ENCODE peak calls at places on chromosomes 11 and 22, in ten cellular contexts. F is breast epithelium, S is OCI-LY7, W is fibroblast of lung, A is adrenal gland, I is heart left ventricle, U is heart right ventricle, T is sigmoid colon, Q is ovary, B is hepatocyte. L is an unnamed sample. For H3K4me1, the result is how much of the 10 kb centered on the place peaks cover.

GRCh38 chr11:66316849-66317251 is at the start of gene CD248:
- DNase-seq in F (no peak), S (no peak), W (peak), A (peak), I (peak), U (peak), T (peak), Q (peak), B (peak), L (no peak)

GRCh38 chr11:94740975-94741707 is 27.0 kb upstream of the AMOTL1 start:
- DNase-seq in F (peak), S (no peak), W (peak), A (peak), I (peak), U (peak), T (peak), Q (peak), B (peak), L (peak)

GRCh38 chr11:105449100-105449734 is 160.7 kb upstream of the GRIA4 start:
- DNase-seq in F (no peak), S (no peak), W (no peak), A (no peak), I (no peak), U (no peak), T (no peak), Q (no peak), B (no peak), L (no peak)

GRCh38 chr11:32333335-32333991 is 101.9 kb downstream of the WT1 start:
- DNase-seq in F (peak), S (no peak), W (peak), A (peak), I (peak), U (peak), T (peak), Q (peak), B (peak), L (no peak)

GRCh38 chr22:22821340-22821739 is 66.3 kb upstream of the IGLL5 start:
- DNase-seq in F (no peak), S (no peak), W (no peak), A (no peak), I (no peak), U (no peak), T (no peak), Q (no peak), B (no peak), L (no peak)

GRCh38 chr11:123351375-123351774 is 78.7 kb upstream of the GRAMD1B start:
- DNase-seq in F (no peak), S (no peak), W (no peak), A (no peak), I (peak), U (peak), T (no peak), Q (peak), B (peak), L (no peak)

GRCh38 chr11:832529-833113 is at the start of gene CD151:
- DNase-seq in F (no peak), S (no peak), W (peak), A (peak), I (peak), U (peak), T (no peak), Q (no peak), B (peak), L (no peak)

GRCh38 chr11:83070878-83071640 is 638 bp downstream of the RAB30 start:
- DNase-seq in F (no peak), S (no peak), W (no peak), A (peak), I (peak), U (peak), T (peak), Q (peak), B (peak), L (no peak)

GRCh38 chr22:21726650-21727049 is 8.9 kb downstream of the YPEL1 start:
- DNase-seq in F (no peak), S (peak), W (no peak), A (no peak), I (no peak), U (no peak), T (no peak), Q (no peak), B (peak), L (peak)

GRCh38 chr11:57294225-57295131 is 30.3 kb downstream of the TNKS1BP1 start:
- DNase-seq in F (peak), S (no peak), W (peak), A (no peak), I (no peak), U (no peak), T (no peak), Q (no peak), B (no peak), L (no peak)

GRCh38 chr11:72562431-72562830 is 111.8 kb downstream of the PDE2A start:
- DNase-seq in F (no peak), S (no peak), W (no peak), A (no peak), I (no peak), U (no peak), T (no peak), Q (no peak), B (no peak), L (no peak)

GRCh38 chr11:14698771-14699170 is 55.2 kb downstream of the PDE3B start:
- DNase-seq in F (no peak), S (no peak), W (no peak), A (no peak), I (no peak), U (no peak), T (no peak), Q (no peak), B (no peak), L (no peak)

GRCh38 chr11:1228921-1229451 is 6.1 kb downstream of the MUC5B start:
- DNase-seq in F (no peak), S (no peak), W (no peak), A (peak), I (peak), U (peak), T (no peak), Q (peak), B (no peak), L (no peak)

GRCh38 chr11:46306296-46306853 is 28.9 kb downstream of the CREB3L1 start:
- DNase-seq in F (no peak), S (no peak), W (peak), A (no peak), I (no peak), U (no peak), T (no peak), Q (no peak), B (no peak), L (no peak)

GRCh38 chr11:65476632-65477270 is 22.1 kb upstream of the MALAT1 start:
- DNase-seq in F (no peak), S (no peak), W (no peak), A (no peak), I (no peak), U (no peak), T (peak), Q (peak), B (peak), L (no peak)

GRCh38 chr22:20384171-20384570 is 9.8 kb upstream of the ZNF74 start:
- DNase-seq in F (no peak), S (no peak), W (no peak), A (no peak), I (no peak), U (no peak), T (no peak), Q (no peak), B (no peak), L (no peak)

GRCh38 chr11:95358516-95359322 is 127.7 kb upstream of the SESN3 start:
- DNase-seq in F (peak), S (no peak), W (peak), A (no peak), I (peak), U (no peak), T (no peak), Q (no peak), B (no peak), L (no peak)

GRCh38 chr22:33879796-33880195 is 40.5 kb downstream of the LARGE1 start:
- DNase-seq in F (no peak), S (no peak), W (no peak), A (no peak), I (no peak), U (no peak), T (no peak), Q (no peak), B (no peak), L (no peak)

GRCh38 chr11:65107751-65108468 is 3.8 kb upstream of the TM7SF2 start:
- DNase-seq in F (no peak), S (no peak), W (no peak), A (no peak), I (no peak), U (no peak), T (no peak), Q (peak), B (no peak), L (no peak)

GRCh38 chr11:92440701-92441338 is 216.2 kb downstream of the FAT3 start:
- DNase-seq in F (no peak), S (no peak), W (peak), A (no peak), I (no peak), U (no peak), T (no peak), Q (no peak), B (no peak), L (no peak)

GRCh38 chr22:38954414-38955043 is 2.9 kb upstream of the APOBEC3A start:
- DNase-seq in F (peak), S (no peak), W (no peak), A (no peak), I (no peak), U (no peak), T (no peak), Q (no peak), B (no peak), L (no peak)
- H3K4me3 ChIP-seq in F (no peak), S (no peak), W (no peak), A (no peak), I (no peak), U (no peak), T (no peak), Q (no peak), B (no peak), L (no peak)

GRCh38 chr11:26790738-26791137 is 68.9 kb upstream of the SLC5A12 start:
- DNase-seq in F (no peak), S (no peak), W (no peak), A (no peak), I (no peak), U (no peak), T (no peak), Q (no peak), B (no peak), L (no peak)

GRCh38 chr11:26793517-26793916 is 71.7 kb upstream of the SLC5A12 start:
- DNase-seq in F (no peak), S (no peak), W (no peak), A (no peak), I (no peak), U (no peak), T (no peak), Q (no peak), B (no peak), L (no peak)

DNA sequence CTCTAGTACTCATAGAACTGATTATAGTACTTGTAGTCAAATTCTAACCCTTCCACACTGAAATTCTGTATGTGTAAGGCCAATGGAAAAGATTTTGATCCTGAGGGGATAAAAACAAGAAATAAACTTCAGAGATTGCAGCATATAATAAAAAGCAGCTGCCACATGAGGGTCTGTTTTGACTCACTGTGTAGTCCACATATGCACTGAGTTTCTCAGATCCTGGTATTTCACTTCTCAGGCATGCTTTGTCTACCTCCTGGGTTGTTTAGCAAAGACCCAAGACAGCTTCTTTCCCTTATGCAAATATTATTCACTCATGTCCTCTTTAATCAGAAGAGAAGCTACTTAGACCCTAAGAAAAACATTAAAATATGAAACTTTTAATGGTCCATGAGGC is 71.1 kb upstream of the SLC5A12 start:
- DNase-seq in F (no peak), S (no peak), W (no peak), A (no peak), I (no peak), U (no peak), T (no peak), Q (no peak), B (no peak), L (no peak)
- H3K4me1 ChIP-seq in F (under half), S (under half), W (under half), A (under half), I (under half), U (under half), T (under half), Q (under half), B (under half), L (under half)

DNA sequence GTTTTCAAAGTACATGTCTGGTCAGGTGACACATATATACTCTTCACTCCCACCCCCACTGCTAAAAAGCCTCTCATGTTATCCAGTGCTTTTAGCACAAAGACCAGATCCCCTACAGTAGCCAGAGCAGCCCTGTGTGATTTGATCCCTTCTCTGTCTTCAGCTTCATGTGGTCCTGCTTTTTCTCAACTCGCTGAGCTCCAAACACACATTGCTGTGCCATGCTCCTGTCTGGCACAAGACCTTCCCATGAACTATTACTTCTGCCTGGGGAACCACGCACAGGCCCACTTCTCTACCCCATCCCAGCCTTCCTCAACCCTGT is 127.1 kb downstream of the RASSF10 start:
- DNase-seq in F (no peak), S (no peak), W (no peak), A (no peak), I (no peak), U (no peak), T (no peak), Q (no peak), B (no peak), L (no peak)
- H3K27ac ChIP-seq in F (peak), S (no peak), W (no peak), A (no peak), I (no peak), U (no peak), T (no peak), Q (no peak), B (no peak), L (no peak)

GRCh38 chr11:30585067-30585891 is 874 bp downstream of the MPPED2 start:
- DNase-seq in F (peak), S (no peak), W (no peak), A (peak), I (peak), U (peak), T (peak), Q (peak), B (peak), L (no peak)

GRCh38 chr11:30581646-30582045 is 4.5 kb downstream of the MPPED2 start:
- DNase-seq in F (no peak), S (no peak), W (no peak), A (no peak), I (no peak), U (no peak), T (no peak), Q (no peak), B (no peak), L (no peak)

GRCh38 chr11:30583505-30584280 is 2.5 kb downstream of the MPPED2 start:
- DNase-seq in F (peak), S (no peak), W (no peak), A (peak), I (peak), U (peak), T (peak), Q (no peak), B (peak), L (no peak)

GRCh38 chr11:30586251-30587144 is at the start of gene MPPED2:
- DNase-seq in F (peak), S (no peak), W (no peak), A (peak), I (peak), U (peak), T (peak), Q (peak), B (peak), L (no peak)

GRCh38 chr11:30585892-30586250 is 282 bp downstream of the MPPED2 start:
- DNase-seq in F (peak), S (no peak), W (no peak), A (peak), I (peak), U (peak), T (peak), Q (peak), B (peak), L (no peak)
- H3K4me3 ChIP-seq in F (peak), S (no peak), W (peak), A (peak), I (peak), U (peak), T (peak), Q (peak), B (peak), L (peak)

GRCh38 chr11:63574856-63575602 is 11.8 kb upstream of the PLAAT2 start:
- DNase-seq in F (peak), S (no peak), W (peak), A (no peak), I (peak), U (no peak), T (peak), Q (peak), B (peak), L (no peak)
- H3K4me1 ChIP-seq in F (under half), S (under half), W (under half), A (under half), I (under half), U (under half), T (under half), Q (under half), B (under half), L (under half)

DNA sequence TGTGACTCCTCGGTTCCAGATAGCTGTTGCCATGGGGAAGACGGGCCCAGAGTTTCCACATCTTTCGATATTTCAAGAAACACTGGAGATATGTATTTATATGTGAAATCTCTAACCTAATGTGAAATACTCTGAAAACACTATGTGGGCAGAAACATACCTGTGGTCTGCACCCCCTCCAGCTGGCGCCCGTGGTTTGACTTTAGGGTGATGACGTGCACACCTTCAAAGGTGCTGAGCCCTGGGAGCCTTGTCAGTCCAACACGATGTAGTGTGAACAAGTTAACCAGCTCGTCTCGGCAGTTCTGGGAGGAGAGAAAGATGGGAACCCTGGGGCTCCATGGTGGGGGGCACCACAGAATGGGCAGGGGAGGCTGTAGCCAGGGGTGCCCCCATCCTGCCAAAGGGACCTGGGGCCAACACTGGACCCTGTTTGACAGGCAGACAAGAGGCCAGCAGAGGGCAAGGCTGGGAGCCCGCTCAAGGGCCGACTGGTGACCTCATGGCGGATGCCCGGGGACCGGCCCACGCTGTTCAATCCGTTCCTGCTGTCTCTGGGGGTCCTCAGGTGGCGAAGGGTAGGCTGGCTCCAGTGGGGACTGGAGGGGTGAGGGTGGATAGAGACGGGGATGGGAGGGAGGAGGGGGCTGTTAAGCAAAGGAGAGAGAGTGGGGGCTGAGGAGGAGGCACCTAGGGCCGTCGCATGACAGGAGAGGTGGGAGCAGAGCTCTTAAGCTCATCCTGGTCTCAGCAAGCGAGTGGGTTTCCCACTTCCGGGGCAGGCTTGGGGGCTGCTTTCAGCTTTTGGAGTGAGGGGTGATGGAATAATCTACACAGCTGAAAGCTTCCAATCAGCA is 43.8 kb downstream of the TRIOBP start:
- DNase-seq in F (no peak), S (no peak), W (no peak), A (no peak), I (no peak), U (no peak), T (no peak), Q (peak), B (no peak), L (no peak)
- H3K27ac ChIP-seq in F (peak), S (no peak), W (peak), A (peak), I (peak), U (peak), T (peak), Q (peak), B (peak), L (no peak)

DNA sequence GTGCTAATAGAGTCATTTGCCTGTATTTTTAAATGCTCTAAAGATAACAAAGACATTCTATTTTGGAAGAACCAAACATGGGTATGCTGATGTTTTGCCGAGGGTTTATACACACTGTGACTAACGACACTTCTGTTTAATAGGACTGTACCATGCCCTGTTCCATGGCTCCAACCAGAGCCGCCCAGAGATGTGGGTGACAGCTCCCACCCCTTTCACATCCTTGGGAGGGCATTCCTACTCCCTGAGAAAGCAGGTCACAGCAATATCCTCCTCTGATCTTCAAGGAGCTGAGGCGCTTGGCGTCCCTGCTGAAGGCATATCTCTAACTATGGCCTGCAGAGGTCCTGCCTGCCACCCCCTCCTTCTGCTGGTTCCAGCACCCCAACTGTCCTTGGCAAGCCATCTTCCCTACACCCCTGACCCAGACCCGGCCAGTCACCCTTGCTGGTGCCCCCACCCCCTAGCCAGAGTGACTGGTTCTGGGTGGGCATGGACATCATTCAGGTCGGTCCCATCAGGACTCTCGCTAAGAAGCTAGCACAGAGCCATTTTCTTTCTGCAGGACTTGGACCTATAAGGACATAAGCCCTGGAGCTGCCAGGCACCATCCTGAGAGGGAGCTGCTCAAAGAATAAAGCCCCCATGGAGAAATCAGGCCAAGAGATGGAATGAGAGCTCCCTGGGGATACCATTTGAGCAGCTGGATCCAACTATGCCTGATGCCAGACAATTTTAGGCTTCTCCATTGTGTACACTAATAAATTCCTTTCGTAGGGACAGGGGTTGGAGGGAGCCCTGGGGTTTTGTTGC is 381.3 kb downstream of the CTTN start:
- DNase-seq in F (no peak), S (no peak), W (no peak), A (no peak), I (no peak), U (no peak), T (no peak), Q (no peak), B (no peak), L (no peak)
- H3K4me3 ChIP-seq in F (no peak), S (no peak), W (no peak), A (no peak), I (no peak), U (no peak), T (no peak), Q (no peak), B (no peak), L (no peak)